ENCODE peak calls at places on chromosomes 3 and 15, in ten cellular contexts. One of them, this sample, is unnamed.

GRCh38 chr3:169812124-169812843 is 386 bp upstream of the LRRIQ4 start:
- DNase-seq in mesendoderm: peak
- DNase-seq in aorta: peak
- DNase-seq in tibial artery: peak
- DNase-seq in HepG2: no peak
- DNase-seq in HCT116: no peak
- DNase-seq in foreskin fibroblast: peak
- DNase-seq in RWPE2: no peak
- DNase-seq in lung: peak
- DNase-seq in adrenal gland: peak
- DNase-seq in this sample: peak

GRCh38 chr3:45199837-45200648 is 26.0 kb downstream of the TMEM158 start:
- DNase-seq in mesendoderm: peak
- DNase-seq in aorta: no peak
- DNase-seq in tibial artery: no peak
- DNase-seq in HepG2: peak
- DNase-seq in HCT116: peak
- DNase-seq in foreskin fibroblast: peak
- DNase-seq in RWPE2: peak
- DNase-seq in lung: no peak
- DNase-seq in adrenal gland: no peak
- DNase-seq in this sample: peak

GRCh38 chr15:88605507-88606436 is 15.4 kb upstream of the AEN start:
- DNase-seq in mesendoderm: peak
- DNase-seq in aorta: peak
- DNase-seq in tibial artery: no peak
- DNase-seq in HepG2: no peak
- DNase-seq in HCT116: no peak
- DNase-seq in foreskin fibroblast: peak
- DNase-seq in RWPE2: no peak
- DNase-seq in lung: no peak
- DNase-seq in adrenal gland: peak
- DNase-seq in this sample: no peak

GRCh38 chr15:80152180-80152895 is 461 bp upstream of the FAH start:
- DNase-seq in mesendoderm: peak
- DNase-seq in aorta: peak
- DNase-seq in tibial artery: peak
- DNase-seq in HepG2: peak
- DNase-seq in HCT116: peak
- DNase-seq in foreskin fibroblast: peak
- DNase-seq in RWPE2: peak
- DNase-seq in lung: peak
- DNase-seq in adrenal gland: peak
- DNase-seq in this sample: peak

GRCh38 chr15:95405447-95405846 is 925.1 kb upstream of the NR2F2 start:
- DNase-seq in mesendoderm: no peak
- DNase-seq in aorta: no peak
- DNase-seq in tibial artery: no peak
- DNase-seq in HepG2: no peak
- DNase-seq in HCT116: no peak
- DNase-seq in foreskin fibroblast: peak
- DNase-seq in RWPE2: no peak
- DNase-seq in lung: no peak
- DNase-seq in adrenal gland: peak
- DNase-seq in this sample: peak

GRCh38 chr3:110419571-110419970 is 652.0 kb upstream of the NECTIN3 start:
- DNase-seq in mesendoderm: no peak
- DNase-seq in aorta: no peak
- DNase-seq in tibial artery: no peak
- DNase-seq in HepG2: no peak
- DNase-seq in HCT116: no peak
- DNase-seq in foreskin fibroblast: no peak
- DNase-seq in RWPE2: no peak
- DNase-seq in lung: no peak
- DNase-seq in adrenal gland: no peak
- DNase-seq in this sample: no peak

GRCh38 chr3:15636028-15636709 is 34.6 kb downstream of the BTD start:
- DNase-seq in mesendoderm: no peak
- DNase-seq in aorta: no peak
- DNase-seq in tibial artery: no peak
- DNase-seq in HepG2: no peak
- DNase-seq in HCT116: peak
- DNase-seq in foreskin fibroblast: peak
- DNase-seq in RWPE2: no peak
- DNase-seq in lung: no peak
- DNase-seq in adrenal gland: no peak
- DNase-seq in this sample: peak

GRCh38 chr3:32097768-32098167 is 8.7 kb upstream of the GPD1L start:
- DNase-seq in mesendoderm: no peak
- DNase-seq in aorta: no peak
- DNase-seq in tibial artery: no peak
- DNase-seq in HepG2: no peak
- DNase-seq in HCT116: no peak
- DNase-seq in foreskin fibroblast: no peak
- DNase-seq in RWPE2: no peak
- DNase-seq in lung: no peak
- DNase-seq in adrenal gland: no peak
- DNase-seq in this sample: no peak

DNA sequence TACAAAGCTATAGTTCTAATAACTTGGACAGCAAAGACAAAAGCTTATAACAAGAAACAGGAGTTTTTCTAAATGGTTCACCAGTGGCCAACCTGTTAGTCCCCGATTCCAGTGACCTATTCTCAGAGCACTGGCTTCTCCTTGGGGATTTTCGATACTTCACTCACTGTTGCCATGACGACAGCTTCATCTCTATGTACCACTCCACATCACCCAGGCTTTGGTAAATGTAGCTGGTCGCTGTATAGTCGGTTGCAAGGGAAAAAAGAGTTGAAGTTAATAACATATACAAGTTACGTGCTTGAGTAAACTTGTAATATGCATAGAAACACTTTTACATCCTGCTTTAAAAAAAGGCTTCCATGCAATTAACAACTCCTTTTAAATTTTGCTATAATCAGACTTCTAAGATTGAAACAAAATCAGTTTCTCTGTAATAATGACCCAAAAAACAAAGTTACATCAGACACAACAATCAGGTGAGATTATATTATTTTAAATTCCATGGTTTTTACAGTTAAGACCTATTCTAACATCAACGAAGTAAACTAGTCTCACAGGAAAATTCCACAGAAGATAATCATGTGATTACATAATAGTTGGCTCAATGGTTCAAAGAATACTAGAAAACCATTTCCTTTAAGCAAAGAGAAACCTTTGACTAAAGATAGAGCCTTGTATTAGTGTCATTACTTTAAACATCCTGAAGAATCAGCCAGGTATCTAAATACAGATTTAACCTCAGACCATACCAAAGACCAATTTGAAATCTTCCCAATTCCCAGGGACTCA is 2.9 kb downstream of the CCNL1 start:
- DNase-seq in mesendoderm: peak
- DNase-seq in aorta: no peak
- DNase-seq in tibial artery: no peak
- DNase-seq in HepG2: peak
- DNase-seq in HCT116: no peak
- DNase-seq in foreskin fibroblast: no peak
- DNase-seq in RWPE2: no peak
- DNase-seq in lung: no peak
- DNase-seq in adrenal gland: no peak
- DNase-seq in this sample: no peak
- H3K4me3 ChIP-seq in mesendoderm: no peak
- H3K4me3 ChIP-seq in aorta: no peak
- H3K4me3 ChIP-seq in tibial artery: peak
- H3K4me3 ChIP-seq in HepG2: peak
- H3K4me3 ChIP-seq in HCT116: no peak
- H3K4me3 ChIP-seq in foreskin fibroblast: peak
- H3K4me3 ChIP-seq in RWPE2: peak
- H3K4me3 ChIP-seq in lung: no peak
- H3K4me3 ChIP-seq in adrenal gland: peak
- H3K4me3 ChIP-seq in this sample: peak

GRCh38 chr3:158093526-158093925 is 12.7 kb downstream of the SHOX2 start:
- DNase-seq in mesendoderm: no peak
- DNase-seq in aorta: no peak
- DNase-seq in tibial artery: no peak
- DNase-seq in HepG2: no peak
- DNase-seq in HCT116: no peak
- DNase-seq in foreskin fibroblast: no peak
- DNase-seq in RWPE2: no peak
- DNase-seq in lung: no peak
- DNase-seq in adrenal gland: no peak
- DNase-seq in this sample: no peak

GRCh38 chr3:158095302-158095997 is 10.8 kb downstream of the SHOX2 start:
- DNase-seq in mesendoderm: peak
- DNase-seq in aorta: no peak
- DNase-seq in tibial artery: no peak
- DNase-seq in HepG2: no peak
- DNase-seq in HCT116: no peak
- DNase-seq in foreskin fibroblast: no peak
- DNase-seq in RWPE2: no peak
- DNase-seq in lung: no peak
- DNase-seq in adrenal gland: no peak
- DNase-seq in this sample: no peak

GRCh38 chr3:158097141-158097540 is 9.1 kb downstream of the SHOX2 start:
- DNase-seq in mesendoderm: no peak
- DNase-seq in aorta: no peak
- DNase-seq in tibial artery: no peak
- DNase-seq in HepG2: no peak
- DNase-seq in HCT116: no peak
- DNase-seq in foreskin fibroblast: no peak
- DNase-seq in RWPE2: no peak
- DNase-seq in lung: no peak
- DNase-seq in adrenal gland: no peak
- DNase-seq in this sample: no peak

GRCh38 chr3:158094917-158095301 is 11.3 kb downstream of the SHOX2 start:
- DNase-seq in mesendoderm: peak
- DNase-seq in aorta: no peak
- DNase-seq in tibial artery: no peak
- DNase-seq in HepG2: no peak
- DNase-seq in HCT116: no peak
- DNase-seq in foreskin fibroblast: no peak
- DNase-seq in RWPE2: no peak
- DNase-seq in lung: no peak
- DNase-seq in adrenal gland: no peak
- DNase-seq in this sample: no peak

DNA sequence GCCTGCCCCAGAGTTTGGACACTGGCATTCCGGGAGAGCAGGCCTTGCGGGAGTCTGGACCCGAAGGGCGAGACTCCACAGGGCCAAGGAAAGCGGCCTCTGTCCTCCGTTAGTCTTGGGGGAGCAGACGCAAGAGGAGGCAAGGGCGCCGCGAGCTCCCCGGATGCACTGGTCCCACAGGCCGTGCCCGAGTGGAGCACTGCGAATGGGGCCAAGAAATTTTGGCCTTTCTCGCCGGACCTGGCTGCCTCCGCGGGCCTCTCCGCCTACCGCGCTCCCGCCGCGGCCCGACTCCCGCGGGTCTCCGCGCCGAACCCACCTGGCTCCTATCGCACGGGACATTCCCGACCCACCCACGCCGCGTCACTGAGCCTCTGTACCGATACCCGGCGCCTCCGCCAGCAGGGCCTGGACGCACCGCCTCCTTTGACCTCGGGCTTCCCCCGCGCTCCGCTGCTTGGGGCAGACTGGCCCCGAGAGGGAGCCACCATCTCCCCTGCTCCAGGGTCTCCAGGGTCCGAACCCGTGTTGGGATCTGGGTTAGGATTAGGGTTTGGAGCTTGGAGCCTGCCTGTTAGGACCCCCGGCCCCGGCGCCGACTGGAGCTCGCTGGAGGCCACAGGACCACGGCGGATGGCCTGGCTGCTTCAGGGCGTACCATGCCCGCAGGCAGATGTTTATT is 11.8 kb downstream of the SHOX2 start:
- DNase-seq in mesendoderm: peak
- DNase-seq in aorta: peak
- DNase-seq in tibial artery: no peak
- DNase-seq in HepG2: no peak
- DNase-seq in HCT116: no peak
- DNase-seq in foreskin fibroblast: no peak
- DNase-seq in RWPE2: no peak
- DNase-seq in lung: no peak
- DNase-seq in adrenal gland: no peak
- DNase-seq in this sample: no peak
- H3K4me3 ChIP-seq in mesendoderm: peak
- H3K4me3 ChIP-seq in aorta: no peak
- H3K4me3 ChIP-seq in tibial artery: peak
- H3K4me3 ChIP-seq in HepG2: no peak
- H3K4me3 ChIP-seq in HCT116: no peak
- H3K4me3 ChIP-seq in foreskin fibroblast: no peak
- H3K4me3 ChIP-seq in RWPE2: no peak
- H3K4me3 ChIP-seq in lung: no peak
- H3K4me3 ChIP-seq in adrenal gland: no peak
- H3K4me3 ChIP-seq in this sample: no peak

GRCh38 chr15:67072951-67073350 is 7.5 kb downstream of the SMAD3 start:
- DNase-seq in mesendoderm: no peak
- DNase-seq in aorta: no peak
- DNase-seq in tibial artery: no peak
- DNase-seq in HepG2: no peak
- DNase-seq in HCT116: no peak
- DNase-seq in foreskin fibroblast: no peak
- DNase-seq in RWPE2: no peak
- DNase-seq in lung: no peak
- DNase-seq in adrenal gland: no peak
- DNase-seq in this sample: peak

GRCh38 chr15:67072442-67072841 is 7.0 kb downstream of the SMAD3 start:
- DNase-seq in mesendoderm: no peak
- DNase-seq in aorta: no peak
- DNase-seq in tibial artery: no peak
- DNase-seq in HepG2: no peak
- DNase-seq in HCT116: no peak
- DNase-seq in foreskin fibroblast: no peak
- DNase-seq in RWPE2: no peak
- DNase-seq in lung: no peak
- DNase-seq in adrenal gland: no peak
- DNase-seq in this sample: peak

GRCh38 chr15:67076147-67076843 is 10.9 kb downstream of the SMAD3 start:
- DNase-seq in mesendoderm: no peak
- DNase-seq in aorta: peak
- DNase-seq in tibial artery: no peak
- DNase-seq in HepG2: no peak
- DNase-seq in HCT116: peak
- DNase-seq in foreskin fibroblast: peak
- DNase-seq in RWPE2: peak
- DNase-seq in lung: no peak
- DNase-seq in adrenal gland: peak
- DNase-seq in this sample: peak

GRCh38 chr15:67077641-67078215 is 12.3 kb downstream of the SMAD3 start:
- DNase-seq in mesendoderm: no peak
- DNase-seq in aorta: no peak
- DNase-seq in tibial artery: no peak
- DNase-seq in HepG2: no peak
- DNase-seq in HCT116: no peak
- DNase-seq in foreskin fibroblast: no peak
- DNase-seq in RWPE2: no peak
- DNase-seq in lung: peak
- DNase-seq in adrenal gland: no peak
- DNase-seq in this sample: peak

GRCh38 chr15:67074886-67075229 is 9.5 kb downstream of the SMAD3 start:
- DNase-seq in mesendoderm: no peak
- DNase-seq in aorta: no peak
- DNase-seq in tibial artery: no peak
- DNase-seq in HepG2: no peak
- DNase-seq in HCT116: no peak
- DNase-seq in foreskin fibroblast: no peak
- DNase-seq in RWPE2: no peak
- DNase-seq in lung: no peak
- DNase-seq in adrenal gland: no peak
- DNase-seq in this sample: peak
- H3K4me3 ChIP-seq in mesendoderm: no peak
- H3K4me3 ChIP-seq in aorta: no peak
- H3K4me3 ChIP-seq in tibial artery: no peak
- H3K4me3 ChIP-seq in HepG2: no peak
- H3K4me3 ChIP-seq in HCT116: no peak
- H3K4me3 ChIP-seq in foreskin fibroblast: no peak
- H3K4me3 ChIP-seq in RWPE2: no peak
- H3K4me3 ChIP-seq in lung: no peak
- H3K4me3 ChIP-seq in adrenal gland: no peak
- H3K4me3 ChIP-seq in this sample: no peak

DNA sequence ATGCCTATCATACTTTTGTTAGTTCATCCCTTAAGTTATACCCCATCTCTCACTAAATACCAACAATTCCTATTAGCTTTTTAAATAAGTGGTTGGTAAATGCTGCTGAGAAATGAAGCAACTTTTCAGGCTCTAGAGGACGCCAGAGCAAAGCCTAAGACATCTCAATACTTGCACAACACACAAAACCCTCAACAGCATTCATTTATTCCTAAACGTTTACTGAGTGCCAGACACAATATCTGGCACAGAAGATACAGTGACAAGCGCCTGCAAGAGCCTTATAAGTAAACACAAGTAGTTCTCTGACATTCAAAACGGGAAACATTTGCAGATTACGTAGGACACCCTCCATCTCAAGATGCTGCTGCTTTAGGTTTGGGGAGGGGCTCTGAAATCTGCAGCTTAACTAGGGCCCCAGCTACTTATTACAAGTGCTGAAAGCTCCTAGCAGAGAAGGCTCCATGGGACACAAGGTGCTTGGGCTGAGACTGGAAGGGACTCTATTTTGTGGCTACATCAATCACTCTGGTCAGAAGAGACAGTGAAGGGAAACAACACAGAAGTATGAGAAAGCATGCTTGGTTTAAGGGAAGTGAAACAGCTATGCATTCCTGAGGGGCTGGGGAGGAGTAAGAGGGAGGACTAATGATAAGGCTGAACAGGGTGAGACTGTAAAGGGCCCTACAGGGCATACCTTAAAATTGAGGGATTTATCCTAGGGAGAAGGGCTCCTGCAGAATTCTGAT is 311.3 kb downstream of the PLCL2 start:
- DNase-seq in mesendoderm: peak
- DNase-seq in aorta: no peak
- DNase-seq in tibial artery: no peak
- DNase-seq in HepG2: no peak
- DNase-seq in HCT116: no peak
- DNase-seq in foreskin fibroblast: no peak
- DNase-seq in RWPE2: no peak
- DNase-seq in lung: no peak
- DNase-seq in adrenal gland: no peak
- DNase-seq in this sample: peak
- H3K4me3 ChIP-seq in mesendoderm: no peak
- H3K4me3 ChIP-seq in aorta: no peak
- H3K4me3 ChIP-seq in tibial artery: no peak
- H3K4me3 ChIP-seq in HepG2: no peak
- H3K4me3 ChIP-seq in HCT116: no peak
- H3K4me3 ChIP-seq in foreskin fibroblast: no peak
- H3K4me3 ChIP-seq in RWPE2: no peak
- H3K4me3 ChIP-seq in lung: no peak
- H3K4me3 ChIP-seq in adrenal gland: no peak
- H3K4me3 ChIP-seq in this sample: no peak

This sample was measured in fibroblast of mammary gland.